ENCODE peak calls at places on chromosomes 16 and 17, in four cellular contexts. Q is fibroblast of lung, X is cardiac muscle cell, B is tibial nerve. T is an unnamed sample.
A peak's percentile ranks its signal among the peaks of the same experiment; 100 is the strongest.

GRCh38 chr17:73324711-73325526 is 13.1 kb upstream of the CDC42EP4 start:
- DNase-seq in Q (no peak), X (no peak), B (no peak), T (no peak)

GRCh38 chr16:68287276-68288251 is 23.2 kb downstream of the SLC7A6OS start:
- DNase-seq in Q (peak; percentile 76), X (no peak), B (peak; percentile 82), T (no peak)

GRCh38 chr17:28737770-28738679 is 5.8 kb upstream of the TRAF4 start:
- DNase-seq in Q (no peak), X (no peak), B (no peak), T (no peak)

GRCh38 chr17:4901648-4902344 is 1.1 kb downstream of the CHRNE start:
- DNase-seq in Q (peak; percentile 18), X (no peak), B (peak; percentile 36), T (no peak)

GRCh38 chr17:79800325-79801155 is 3.7 kb upstream of the CBX8 start:
- DNase-seq in Q (peak; percentile 54), X (no peak), B (no peak), T (no peak)

GRCh38 chr16:81752225-81752875 is 26.7 kb upstream of the PLCG2 start:
- DNase-seq in Q (peak; percentile 31), X (no peak), B (no peak), T (no peak)

GRCh38 chr16:4172070-4172469 is 55.8 kb upstream of the ADCY9 start:
- DNase-seq in Q (peak; percentile 77), X (no peak), B (no peak), T (peak; percentile 18)

GRCh38 chr17:52410781-52411180 is 252.3 kb upstream of the CA10 start:
- DNase-seq in Q (no peak), X (no peak), B (no peak), T (no peak)

GRCh38 chr16:31050280-31051030 is 17.1 kb downstream of the STX4 start:
- DNase-seq in Q (no peak), X (no peak), B (no peak), T (no peak)

GRCh38 chr17:61058066-61058465 is 341.6 kb upstream of the TBX2 start:
- DNase-seq in Q (no peak), X (no peak), B (no peak), T (no peak)

GRCh38 chr17:57085448-57086068 is 512 bp downstream of the AKAP1 start:
- DNase-seq in Q (peak; percentile 36), X (peak; percentile 79), B (peak; percentile 22), T (no peak)

GRCh38 chr17:39393732-39394131 is 7.7 kb downstream of the FBXL20 start:
- DNase-seq in Q (peak; percentile 29), X (no peak), B (no peak), T (no peak)
- TF ChIP-seq CTCF in Q (no peak), X (no peak), B (no peak), T (no peak)

DNA sequence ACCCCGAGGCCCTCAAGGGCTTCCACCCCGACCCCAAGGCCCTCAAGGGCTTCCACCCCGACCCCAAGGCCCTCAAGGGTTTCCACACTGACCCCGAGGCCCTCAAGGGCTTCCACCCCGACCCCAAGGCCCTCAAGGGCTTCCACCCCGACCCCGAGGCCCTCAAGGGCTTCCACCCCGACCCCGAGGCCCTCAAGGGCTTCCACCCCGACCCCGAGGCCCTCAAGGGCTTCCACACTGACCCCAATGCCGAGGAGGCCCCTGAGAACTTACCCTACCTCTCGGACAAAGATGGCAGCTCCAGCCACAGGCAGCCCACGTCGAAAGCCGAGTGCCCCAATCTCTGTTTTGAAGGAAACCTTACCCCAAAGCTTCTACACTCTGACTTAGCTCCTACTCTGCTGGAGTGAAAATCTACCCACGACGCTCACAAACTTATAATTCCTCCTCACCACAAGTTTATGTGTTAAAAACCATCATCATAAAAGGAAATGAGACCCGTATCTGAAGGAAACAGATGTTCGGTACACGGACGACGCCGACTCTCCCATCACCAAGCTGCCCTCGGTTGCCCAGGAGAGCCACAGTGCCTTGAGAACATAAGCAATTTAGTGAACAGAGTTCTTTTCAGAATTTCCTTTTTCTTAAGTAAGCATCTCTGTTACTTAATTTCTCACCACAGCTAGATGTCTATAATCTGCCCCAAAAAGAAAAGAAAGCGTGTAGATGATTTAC is 61.3 kb upstream of the RPH3AL start:
- DNase-seq in Q (no peak), X (no peak), B (no peak), T (no peak)
- H3K4me3 ChIP-seq in Q (no peak overlapping the region), X (no peak overlapping the region), B (no peak overlapping the region), T (no peak overlapping the region)

GRCh38 chr17:82173351-82174041 is 39.1 kb downstream of the CCDC57 start:
- DNase-seq in Q (no peak), X (peak; percentile 23), B (no peak), T (no peak)
- H3K27me3 ChIP-seq in Q (no peaks in the 10 kb centered on the region), X (no peaks in the 10 kb centered on the region), B (no peaks in the 10 kb centered on the region), T (no peaks in the 10 kb centered on the region)

GRCh38 chr17:77641718-77642117 is 316.8 kb upstream of the TNRC6C start:
- DNase-seq in Q (no peak), X (no peak), B (no peak), T (no peak)

GRCh38 chr17:77647531-77647930 is 311.0 kb upstream of the TNRC6C start:
- DNase-seq in Q (no peak), X (no peak), B (no peak), T (no peak)

GRCh38 chr17:77644981-77645380 is 313.5 kb upstream of the TNRC6C start:
- DNase-seq in Q (no peak), X (no peak), B (no peak), T (no peak)

GRCh38 chr17:77645441-77646430 is 312.8 kb upstream of the TNRC6C start:
- DNase-seq in Q (peak; percentile 27), X (no peak), B (no peak), T (no peak)

DNA sequence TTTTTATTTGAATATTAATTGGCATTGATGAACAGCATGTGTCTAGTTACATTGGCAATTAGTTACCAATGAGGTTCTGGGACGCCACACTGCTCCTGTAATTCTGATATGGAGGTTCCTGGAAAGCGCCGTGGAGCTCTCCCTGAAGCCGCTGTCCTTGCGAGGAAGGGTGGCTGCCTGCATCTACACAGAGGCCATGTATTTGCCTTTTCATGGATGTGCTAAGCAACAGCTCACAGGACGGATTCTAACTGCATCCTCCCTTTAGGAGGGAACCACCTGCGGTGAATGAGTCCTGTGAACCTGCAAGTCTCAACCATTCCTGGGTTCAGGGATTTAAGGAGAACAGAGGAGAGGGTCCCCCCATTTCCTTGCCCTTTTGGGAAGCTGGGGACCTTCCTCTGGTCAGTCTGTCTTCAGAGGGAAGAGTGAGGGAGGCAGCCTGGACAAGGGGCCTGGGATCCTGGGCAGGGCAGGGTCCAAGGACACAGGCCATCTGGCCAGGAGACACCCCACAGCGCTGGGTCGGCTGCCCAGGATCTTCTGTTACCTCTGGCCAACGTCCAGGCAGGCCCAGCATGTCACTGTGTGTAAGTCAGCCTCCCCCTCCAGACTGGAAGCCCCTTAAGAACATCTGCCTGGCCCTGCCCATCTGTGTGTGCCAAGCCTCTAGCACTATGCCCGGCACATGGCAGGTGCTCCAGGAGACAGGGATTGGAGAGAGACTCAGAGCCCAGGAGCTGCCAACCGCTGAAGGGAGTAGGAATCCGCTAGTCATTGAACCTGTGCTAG is 314.1 kb upstream of the TNRC6C start:
- DNase-seq in Q (no peak), X (no peak), B (no peak), T (no peak)
- TF ChIP-seq CTCF in Q (no peak), X (no peak), B (no peak), T (no peak)

T was measured in AG04450.